ENCODE peak calls at places on chromosomes 1 and 21, in four cellular contexts. O, Q, U and A are unnamed samples.

GRCh38 chr1:26799479-26800133 is 11.9 kb downstream of the PIGV start:
- DNase-seq in O (peak), U (peak), Q (no peak), A (no peak)

GRCh38 chr1:111592389-111593361 is 26.9 kb upstream of the RAP1A start:
- DNase-seq in Q (peak), O (peak), U (peak), A (peak)

GRCh38 chr1:246592695-246593094 is 26.4 kb downstream of the CNST start:
- DNase-seq in O (no peak), U (no peak), Q (no peak), A (no peak)

GRCh38 chr1:23274134-23274505 is 56.8 kb upstream of the HTR1D start:
- DNase-seq in O (no peak), U (no peak), Q (no peak), A (no peak)

GRCh38 chr1:229147086-229147485 is 123.8 kb upstream of the RAB4A start:
- DNase-seq in Q (no peak), O (no peak), U (no peak), A (peak)

GRCh38 chr1:172658871-172659453 is at the start of gene FASLG:
- DNase-seq in U (no peak), Q (no peak), O (no peak), A (no peak)

GRCh38 chr1:17831619-17832018 is 76.5 kb downstream of the ACTL8 start:
- DNase-seq in O (no peak), U (no peak), Q (peak), A (no peak)

GRCh38 chr1:45493116-45493697 is 2.2 kb upstream of the TESK2 start:
- DNase-seq in Q (peak), O (peak), U (no peak), A (peak)

GRCh38 chr1:22262583-22262982 is 119.7 kb upstream of the WNT4 start:
- DNase-seq in U (no peak), O (no peak), Q (peak), A (no peak)

GRCh38 chr1:171218661-171219060 is 29.6 kb upstream of the FMO1 start:
- DNase-seq in O (no peak), U (no peak), Q (no peak), A (no peak)

GRCh38 chr21:33980276-33980916 is 64.8 kb upstream of the ATP5PO start:
- DNase-seq in Q (no peak), U (no peak), O (peak), A (no peak)

GRCh38 chr21:33240404-33240803 is 10.7 kb downstream of the IFNAR2 start:
- DNase-seq in Q (no peak), U (no peak), O (no peak), A (no peak)

GRCh38 chr1:59480188-59480888 is 183.4 kb downstream of the FGGY start:
- DNase-seq in U (no peak), O (no peak), Q (no peak), A (no peak)

GRCh38 chr1:183942933-183943693 is 94.4 kb downstream of the COLGALT2 start:
- DNase-seq in Q (no peak), O (no peak), U (no peak), A (no peak)

GRCh38 chr21:26067836-26068401 is 102.7 kb downstream of the APP start:
- DNase-seq in Q (no peak), O (no peak), U (no peak), A (no peak)

GRCh38 chr21:36155603-36156338 is 853 bp upstream of the DOP1B start:
- DNase-seq in O (no peak), U (peak), Q (no peak), A (no peak)

GRCh38 chr1:204885288-204885711 is 14.6 kb downstream of the NFASC start:
- DNase-seq in U (no peak), O (peak), Q (no peak), A (no peak)

GRCh38 chr1:6351480-6352137 is 42.0 kb downstream of the ACOT7 start:
- DNase-seq in U (no peak), Q (no peak), O (peak), A (no peak)

GRCh38 chr1:166902279-166902678 is 26.2 kb upstream of the TADA1 start:
- DNase-seq in O (no peak), Q (no peak), U (no peak), A (no peak)

GRCh38 chr1:96487404-96487803 is 234.2 kb upstream of the PTBP2 start:
- DNase-seq in Q (no peak), O (no peak), U (no peak), A (no peak)

GRCh38 chr21:31157756-31158155 is 119.5 kb upstream of the KRTAP19-8 start:
- DNase-seq in O (no peak), Q (no peak), U (no peak), A (no peak)

GRCh38 chr1:16927711-16928485 is 6.2 kb downstream of the CROCC start:
- DNase-seq in Q (no peak), O (no peak), U (no peak), A (no peak)

GRCh38 chr1:2380816-2381591 is 10.3 kb downstream of the MORN1 start:
- DNase-seq in U (no peak), O (no peak), Q (no peak), A (peak)

GRCh38 chr1:221457706-221458429 is 284.0 kb downstream of the DUSP10 start:
- DNase-seq in U (no peak), O (no peak), Q (no peak), A (no peak)

GRCh38 chr1:26075421-26076144 is 8.2 kb upstream of the TRIM63 start:
- DNase-seq in U (no peak), O (peak), Q (no peak), A (no peak)

GRCh38 chr1:93140106-93140505 is 40.1 kb downstream of the TMED5 start:
- DNase-seq in Q (no peak), U (no peak), O (no peak), A (no peak)

GRCh38 chr1:210360852-210361477 is 32.3 kb downstream of the HHAT start:
- DNase-seq in Q (no peak), O (peak), U (no peak), A (no peak)

DNA sequence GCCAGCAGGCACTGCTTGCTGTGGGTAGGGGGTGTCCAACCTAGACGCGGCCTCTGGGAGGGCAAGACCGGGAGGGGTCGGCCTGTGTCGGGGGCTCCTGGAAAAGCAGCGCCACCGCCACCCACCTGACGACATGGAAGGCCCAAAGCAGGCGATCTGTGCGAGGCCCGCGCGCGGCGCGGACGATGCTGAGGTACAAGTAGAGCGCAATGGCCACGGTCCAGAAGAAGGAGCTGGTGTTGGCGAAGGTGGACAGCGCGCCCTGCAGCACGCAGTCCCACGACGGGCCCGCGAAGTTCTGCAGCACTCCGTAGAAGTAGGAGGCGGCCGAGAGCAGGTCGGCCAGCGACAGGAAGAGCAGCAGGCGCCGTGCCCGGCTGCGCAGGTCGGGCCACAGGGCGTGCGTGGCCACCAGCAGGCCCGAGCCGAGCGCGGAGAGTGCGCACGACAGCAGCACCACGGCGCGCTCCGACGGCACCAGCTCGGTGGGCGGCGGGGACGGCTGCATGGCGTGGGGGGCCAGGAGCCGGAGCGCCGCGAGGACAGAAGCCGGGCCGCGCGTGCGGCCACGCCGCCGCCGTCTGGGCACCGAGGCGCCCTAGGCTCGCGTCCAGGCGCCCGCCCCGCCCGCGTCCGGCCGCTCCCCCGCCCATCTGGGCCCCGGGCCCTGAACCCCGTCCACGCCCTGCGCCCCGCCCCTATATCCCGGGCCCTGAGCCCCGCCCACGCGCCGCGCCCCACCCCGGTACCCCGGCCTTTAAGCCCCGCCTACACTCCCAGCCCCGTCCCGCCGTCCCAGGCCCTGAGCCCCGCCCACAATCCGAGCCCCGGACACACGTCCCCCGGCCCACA is at the start of gene GPR157:
- DNase-seq in U (peak), O (peak), Q (peak), A (peak)
- TF ChIP-seq CTCF in U (no peak), O (no peak), Q (no peak), A (no peak)

DNA sequence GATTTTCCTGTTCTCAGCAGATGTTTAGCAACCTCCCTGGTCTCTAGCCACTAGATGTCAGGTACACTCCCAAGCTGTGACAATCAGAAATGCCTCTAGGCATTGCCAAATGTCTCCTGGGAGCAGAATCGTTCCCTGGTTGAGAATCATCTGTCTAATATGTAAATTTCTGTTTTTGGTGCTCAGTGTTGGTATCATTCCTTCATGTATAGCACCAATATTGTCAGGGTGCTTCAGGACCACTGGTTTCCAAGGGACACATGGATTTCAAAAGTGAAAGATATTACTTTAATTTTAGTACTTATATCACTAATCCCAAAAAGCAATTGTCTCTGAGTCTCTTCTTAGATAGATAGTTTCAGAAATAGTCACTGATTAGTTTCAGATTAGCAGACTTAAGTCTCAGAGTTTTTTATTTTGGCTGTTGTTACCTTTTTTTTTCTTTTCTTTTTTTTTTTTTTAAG is 160.1 kb downstream of the PTPRC start:
- DNase-seq in U (no peak), Q (no peak), O (no peak), A (no peak)
- TF ChIP-seq CTCF in U (no peak), Q (no peak), O (peak), A (no peak)

GRCh38 chr1:108511764-108512163 is 48.1 kb upstream of the EEIG2 start:
- DNase-seq in O (no peak), U (no peak), Q (no peak), A (no peak)
- TF ChIP-seq CTCF in O (no peak), U (no peak), Q (no peak), A (no peak)

GRCh38 chr1:235612761-235613160 is 36.8 kb downstream of the GNG4 start:
- DNase-seq in U (no peak), Q (no peak), O (no peak), A (no peak)

GRCh38 chr1:235617140-235617539 is 32.4 kb downstream of the GNG4 start:
- DNase-seq in U (no peak), Q (no peak), O (no peak), A (no peak)

GRCh38 chr1:235614442-235614954 is 35.1 kb downstream of the GNG4 start:
- DNase-seq in Q (no peak), O (no peak), U (no peak), A (no peak)

GRCh38 chr1:235613617-235614016 is 36.0 kb downstream of the GNG4 start:
- DNase-seq in Q (no peak), U (no peak), O (no peak), A (no peak)

GRCh38 chr1:235617808-235618207 is 31.8 kb downstream of the GNG4 start:
- DNase-seq in O (no peak), Q (no peak), U (no peak), A (no peak)
- TF ChIP-seq CTCF in O (no peak), Q (no peak), U (no peak), A (no peak)

GRCh38 chr1:147669475-147670318 is 627 bp downstream of the ACP6 start:
- DNase-seq in U (no peak), O (peak), Q (peak), A (peak)

GRCh38 chr1:147664206-147664605 is 6.1 kb downstream of the ACP6 start:
- DNase-seq in Q (no peak), U (no peak), O (no peak), A (no peak)

GRCh38 chr1:147670319-147671003 is at the start of gene ACP6:
- DNase-seq in O (peak), U (peak), Q (peak), A (peak)

GRCh38 chr1:147665521-147665920 is 4.8 kb downstream of the ACP6 start:
- DNase-seq in O (no peak), Q (peak), U (no peak), A (no peak)
- TF ChIP-seq CTCF in O (no peak), Q (peak), U (no peak), A (peak)

GRCh38 chr1:19398309-19398760 is 86.2 kb downstream of the SLC66A1 start:
- DNase-seq in Q (no peak), U (no peak), O (no peak), A (no peak)
- TF ChIP-seq CTCF in Q (no peak), U (no peak), O (no peak), A (no peak)

GRCh38 chr1:77779529-77780281 is at the start of gene MIGA1:
- DNase-seq in O (peak), U (peak), Q (peak), A (peak)
- TF ChIP-seq CTCF in O (no peak), U (no peak), Q (no peak), A (no peak)

GRCh38 chr1:235090406-235091069 is 38.1 kb downstream of the TOMM20 start:
- DNase-seq in O (no peak), U (no peak), Q (peak), A (no peak)

GRCh38 chr1:235088907-235089306 is 39.7 kb downstream of the TOMM20 start:
- DNase-seq in Q (no peak), O (no peak), U (no peak), A (no peak)

GRCh38 chr1:235095938-235096562 is 32.6 kb downstream of the TOMM20 start:
- DNase-seq in O (no peak), U (no peak), Q (no peak), A (no peak)

GRCh38 chr1:235093685-235094592 is 34.7 kb downstream of the TOMM20 start:
- DNase-seq in Q (peak), O (peak), U (peak), A (peak)

DNA sequence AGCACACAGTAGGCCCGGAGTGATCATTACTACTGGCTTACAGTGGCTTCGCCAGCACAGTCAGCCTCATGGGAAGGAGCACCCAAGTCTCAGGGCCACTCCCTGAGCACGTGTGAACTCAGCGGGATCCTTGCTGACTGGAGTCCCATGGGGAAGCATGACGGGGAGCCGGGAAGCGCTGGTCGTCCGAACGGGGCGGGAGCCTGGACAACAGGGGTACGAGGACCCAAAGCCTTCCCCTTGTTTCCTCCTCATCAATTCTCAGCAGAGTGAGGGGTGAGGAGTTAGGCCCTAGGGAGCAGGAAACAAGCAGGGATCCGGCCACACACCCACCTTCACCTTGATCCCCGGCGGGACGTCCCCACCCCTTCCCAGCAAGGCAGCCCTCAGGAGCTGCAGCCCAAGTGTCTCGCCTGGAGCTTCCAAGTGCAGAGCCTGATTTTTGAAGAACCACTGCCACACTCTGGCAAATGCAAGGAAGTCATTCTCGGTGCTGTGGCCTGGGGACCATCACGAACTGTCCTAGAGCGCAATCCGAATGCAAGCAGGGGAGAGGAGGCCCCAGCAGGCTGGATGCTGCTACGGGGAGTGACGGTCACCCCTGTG is 35.5 kb downstream of the TOMM20 start:
- DNase-seq in U (no peak), O (peak), Q (peak), A (peak)
- TF ChIP-seq CTCF in U (no peak), O (no peak), Q (no peak), A (no peak)

GRCh38 chr1:195709821-195710220 is 898.4 kb downstream of the KCNT2 start:
- DNase-seq in U (no peak), O (no peak), Q (no peak), A (peak)
- TF ChIP-seq CTCF in U (no peak), O (no peak), Q (no peak), A (no peak)

DNA sequence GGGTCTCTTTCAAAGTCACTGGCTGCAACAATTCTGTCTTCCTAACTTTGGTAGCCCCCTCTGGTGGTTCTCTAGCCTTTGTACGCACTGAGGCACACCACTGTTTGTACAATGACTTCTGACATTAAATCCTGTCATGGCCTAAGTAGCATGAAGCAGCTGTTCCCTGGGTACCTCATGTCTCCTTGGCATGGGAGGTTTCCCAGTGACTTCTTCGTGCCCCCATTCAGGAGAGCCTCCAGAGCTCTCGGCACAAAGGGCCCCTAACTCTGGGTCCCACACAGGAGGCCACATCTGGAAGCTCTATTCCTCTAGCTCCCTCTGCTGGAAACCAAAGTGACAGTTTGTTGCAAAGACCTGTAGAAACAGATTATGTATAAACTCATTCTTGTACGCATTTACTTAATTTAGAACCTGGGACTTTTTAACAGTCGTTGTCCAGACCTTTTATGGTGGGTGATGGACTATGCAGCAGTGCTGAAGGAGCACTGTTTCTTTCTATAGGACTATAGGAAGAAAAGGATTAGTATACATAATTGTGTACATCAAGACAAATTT is 13.4 kb downstream of the SWT1 start:
- DNase-seq in O (no peak), U (no peak), Q (peak), A (peak)
- TF ChIP-seq CTCF in O (peak), U (no peak), Q (peak), A (peak)